ENCODE peak calls at places on chromosomes 13 and 19, in six cellular contexts. H is body of pancreas; N is psoas muscle; O is aorta; M is naive thymus-derived CD4-positive, alpha-beta T cell; A is H9. Q is an unnamed sample.

GRCh38 chr13:50195045-50195444 is 179.8 kb downstream of the KCNRG start:
- DNase-seq in H (no peak), N (no peak), O (no peak), M (no peak), A (no peak), Q (no peak)

GRCh38 chr13:19605161-19605955 is 28.1 kb upstream of the MPHOSPH8 start:
- DNase-seq in H (no peak), N (no peak), O (no peak), M (no peak), A (no peak), Q (no peak)

GRCh38 chr19:3821857-3822364 is 35.7 kb upstream of the MATK start:
- DNase-seq in H (peak), N (peak), O (peak), M (peak), A (peak), Q (peak)

GRCh38 chr19:8577247-8577646 is at the start of gene MYO1F:
- DNase-seq in H (peak), N (peak), O (no peak), M (no peak), A (no peak), Q (no peak)

GRCh38 chr19:42989851-42990250 is 36.4 kb downstream of the PSG11 start:
- DNase-seq in H (no peak), N (no peak), O (no peak), M (no peak), A (no peak), Q (no peak)

GRCh38 chr13:95382411-95382810 is 81.2 kb upstream of the ABCC4 start:
- DNase-seq in H (no peak), N (no peak), O (no peak), M (no peak), A (no peak), Q (no peak)

GRCh38 chr13:103695320-103695719 is 629.1 kb upstream of the SLC10A2 start:
- DNase-seq in H (no peak), N (no peak), O (no peak), M (no peak), A (no peak), Q (no peak)

GRCh38 chr19:46478356-46478986 is 7.1 kb upstream of the PNMA8A start:
- DNase-seq in H (no peak), N (no peak), O (peak), M (no peak), A (no peak), Q (peak)

GRCh38 chr19:51809787-51810186 is 14.8 kb downstream of the FPR3 start:
- DNase-seq in H (no peak), N (no peak), O (no peak), M (no peak), A (no peak), Q (no peak)

GRCh38 chr19:55241935-55242464 is 13.4 kb upstream of the TMEM86B start:
- DNase-seq in H (no peak), N (no peak), O (peak), M (no peak), A (no peak), Q (no peak)

GRCh38 chr13:99985243-99985874 is 3.8 kb downstream of the ZIC2 start:
- DNase-seq in H (no peak), N (no peak), O (peak), M (no peak), A (peak), Q (no peak)

GRCh38 chr19:3149526-3150505 is 14.0 kb downstream of the GNA15 start:
- DNase-seq in H (no peak), N (no peak), O (peak), M (no peak), A (no peak), Q (no peak)

GRCh38 chr13:24148414-24149305 is 11.9 kb upstream of the SPATA13 start:
- DNase-seq in H (peak), N (no peak), O (no peak), M (no peak), A (peak), Q (no peak)

GRCh38 chr13:24228852-24229458 is 68.4 kb downstream of the SPATA13 start:
- DNase-seq in H (peak), N (no peak), O (no peak), M (peak), A (no peak), Q (peak)

GRCh38 chr19:16202320-16203255 is 4.9 kb downstream of the AP1M1 start:
- DNase-seq in H (no peak), N (no peak), O (peak), M (no peak), A (no peak), Q (no peak)

GRCh38 chr19:5261151-5261890 is 79.3 kb downstream of the PTPRS start:
- DNase-seq in H (no peak), N (peak), O (no peak), M (no peak), A (no peak), Q (no peak)

GRCh38 chr19:38685666-38686529 is 38.4 kb downstream of the ACTN4 start:
- DNase-seq in H (peak), N (no peak), O (no peak), M (no peak), A (peak), Q (peak)
- H3K27ac ChIP-seq in H (peak), N (peak), O (peak), M (no peak), A (peak), Q (peak)

GRCh38 chr13:104809483-104809882 is 1726.0 kb downstream of the EFNB2 start:
- DNase-seq in H (no peak), N (no peak), O (no peak), M (no peak), A (no peak), Q (no peak)
- H3K27ac ChIP-seq in H (no peak), N (no peak), O (no peak), M (no peak), A (no peak), Q (no peak)

GRCh38 chr19:725461-726089 is 16.8 kb downstream of the PALM start:
- DNase-seq in H (no peak), N (no peak), O (no peak), M (no peak), A (no peak), Q (no peak)

GRCh38 chr19:730382-730668 is 20.6 kb upstream of the MISP start:
- DNase-seq in H (no peak), N (no peak), O (no peak), M (no peak), A (no peak), Q (no peak)

GRCh38 chr19:729564-730381 is 21.0 kb downstream of the PALM start:
- DNase-seq in H (no peak), N (no peak), O (no peak), M (no peak), A (no peak), Q (no peak)

GRCh38 chr19:726993-727956 is 18.5 kb downstream of the PALM start:
- DNase-seq in H (no peak), N (no peak), O (no peak), M (no peak), A (no peak), Q (no peak)

GRCh38 chr19:728011-728410 is 19.3 kb downstream of the PALM start:
- DNase-seq in H (no peak), N (peak), O (no peak), M (no peak), A (no peak), Q (no peak)
- H3K27ac ChIP-seq in H (no peak), N (peak), O (no peak), M (no peak), A (no peak), Q (no peak)

DNA sequence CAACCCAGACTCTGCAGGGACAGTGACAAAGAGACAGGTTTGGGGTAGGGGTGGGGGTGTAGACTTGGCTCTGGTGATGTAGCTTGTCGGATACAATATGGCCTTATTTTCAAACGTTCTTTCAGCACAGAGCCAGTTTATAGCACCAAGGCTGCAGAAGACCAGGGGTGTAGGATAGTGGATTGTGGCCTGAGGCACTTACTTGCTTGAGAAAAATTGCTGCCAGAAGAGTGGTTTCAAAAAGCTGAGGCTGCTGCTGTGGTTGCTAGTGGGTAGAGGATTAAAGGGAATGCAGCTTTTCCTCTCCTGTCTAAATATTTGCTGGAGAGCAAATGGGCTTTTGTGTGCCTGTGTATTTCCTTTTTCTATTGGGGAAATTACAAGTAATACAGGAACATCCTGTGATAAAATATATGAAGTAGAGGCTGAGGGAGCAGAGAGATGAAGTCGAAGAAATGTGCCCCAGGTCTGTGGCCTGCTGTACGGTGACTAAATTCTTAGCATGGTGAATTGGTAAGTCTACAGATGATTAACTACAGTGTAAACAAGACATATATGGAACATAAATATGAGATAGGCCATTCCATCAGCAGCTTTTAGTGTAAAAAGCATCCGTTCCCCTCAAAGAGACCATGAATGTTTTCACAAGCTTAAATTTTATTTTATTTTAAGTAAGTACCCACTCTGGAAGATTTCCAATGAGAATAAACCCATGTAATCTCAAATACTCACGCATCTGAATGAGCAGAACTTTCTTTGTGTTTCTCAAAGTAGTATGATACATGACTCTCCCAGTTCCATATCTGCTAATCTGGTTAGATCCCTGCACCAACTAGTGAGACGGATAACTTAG is 112.9 kb downstream of the LRCH1 start:
- DNase-seq in H (no peak), N (no peak), O (no peak), M (no peak), A (no peak), Q (no peak)
- H3K27ac ChIP-seq in H (no peak), N (no peak), O (peak), M (peak), A (peak), Q (no peak)